ENCODE peak calls at places on chromosomes 2 and 18, in eight cellular contexts. Z is uterus, Q is heart left ventricle, D is breast epithelium, L is K562, C is sigmoid colon, I is suprapubic skin, V is IMR-90. H is an unnamed sample.

GRCh38 chr2:80053522-80054338 is 250.8 kb downstream of the LRRTM1 start:
- DNase-seq in Z (no peak), Q (no peak), D (no peak), L (no peak), C (no peak), I (no peak), V (peak; percentile 17), H (no peak)

GRCh38 chr2:233451950-233452349 is 97.7 kb downstream of the DGKD start:
- DNase-seq in Z (no peak), Q (no peak), D (no peak), L (peak; percentile 61), C (no peak), I (peak; percentile 11), V (no peak), H (no peak)

GRCh38 chr18:12401881-12402280 is 5.8 kb upstream of the PRELID3A start:
- DNase-seq in Z (no peak), Q (no peak), D (no peak), L (no peak), C (peak; percentile 49), I (no peak), V (no peak), H (no peak)

GRCh38 chr2:150596071-150596470 is 108.6 kb upstream of the RND3 start:
- DNase-seq in Z (no peak), Q (no peak), D (no peak), L (no peak), C (no peak), I (no peak), V (peak; percentile 68), H (no peak)

GRCh38 chr2:52264488-52264887 is 1232.6 kb upstream of the NRXN1 start:
- DNase-seq in Z (no peak), Q (no peak), D (no peak), L (no peak), C (no peak), I (no peak), V (no peak), H (no peak)

GRCh38 chr2:198880421-198880820 is 577.3 kb downstream of the SATB2 start:
- DNase-seq in Z (no peak), Q (no peak), D (no peak), L (no peak), C (no peak), I (no peak), V (no peak), H (no peak)

GRCh38 chr2:96538487-96539214 is 2.1 kb downstream of the ARID5A start:
- DNase-seq in Z (peak; percentile 80), Q (peak; percentile 87), D (peak; percentile 84), L (no peak), C (peak; percentile 86), I (peak; percentile 92), V (no peak), H (peak; percentile 74)

GRCh38 chr2:41870257-41870570 is 177.6 kb upstream of the PKDCC start:
- DNase-seq in Z (no peak), Q (no peak), D (no peak), L (no peak), C (no peak), I (no peak), V (no peak), H (no peak)

GRCh38 chr2:138641277-138641676 is 138.9 kb downstream of the NXPH2 start:
- DNase-seq in Z (no peak), Q (no peak), D (no peak), L (no peak), C (no peak), I (no peak), V (no peak), H (no peak)

GRCh38 chr2:74876081-74876886 is 42.4 kb downstream of the HK2 start:
- DNase-seq in Z (peak; percentile 26), Q (no peak), D (no peak), L (peak; percentile 57), C (no peak), I (no peak), V (peak; percentile 46), H (peak; percentile 63)

GRCh38 chr2:46487667-46488333 is 8.4 kb downstream of the TMEM247 start:
- DNase-seq in Z (peak; percentile 78), Q (peak; percentile 85), D (no peak), L (peak; percentile 48), C (peak; percentile 85), I (peak; percentile 82), V (peak; percentile 80), H (peak; percentile 67)

GRCh38 chr2:175871331-175871730 is 130.7 kb downstream of the LNPK start:
- DNase-seq in Z (no peak), Q (no peak), D (no peak), L (no peak), C (no peak), I (no peak), V (peak; percentile 6), H (no peak)

DNA sequence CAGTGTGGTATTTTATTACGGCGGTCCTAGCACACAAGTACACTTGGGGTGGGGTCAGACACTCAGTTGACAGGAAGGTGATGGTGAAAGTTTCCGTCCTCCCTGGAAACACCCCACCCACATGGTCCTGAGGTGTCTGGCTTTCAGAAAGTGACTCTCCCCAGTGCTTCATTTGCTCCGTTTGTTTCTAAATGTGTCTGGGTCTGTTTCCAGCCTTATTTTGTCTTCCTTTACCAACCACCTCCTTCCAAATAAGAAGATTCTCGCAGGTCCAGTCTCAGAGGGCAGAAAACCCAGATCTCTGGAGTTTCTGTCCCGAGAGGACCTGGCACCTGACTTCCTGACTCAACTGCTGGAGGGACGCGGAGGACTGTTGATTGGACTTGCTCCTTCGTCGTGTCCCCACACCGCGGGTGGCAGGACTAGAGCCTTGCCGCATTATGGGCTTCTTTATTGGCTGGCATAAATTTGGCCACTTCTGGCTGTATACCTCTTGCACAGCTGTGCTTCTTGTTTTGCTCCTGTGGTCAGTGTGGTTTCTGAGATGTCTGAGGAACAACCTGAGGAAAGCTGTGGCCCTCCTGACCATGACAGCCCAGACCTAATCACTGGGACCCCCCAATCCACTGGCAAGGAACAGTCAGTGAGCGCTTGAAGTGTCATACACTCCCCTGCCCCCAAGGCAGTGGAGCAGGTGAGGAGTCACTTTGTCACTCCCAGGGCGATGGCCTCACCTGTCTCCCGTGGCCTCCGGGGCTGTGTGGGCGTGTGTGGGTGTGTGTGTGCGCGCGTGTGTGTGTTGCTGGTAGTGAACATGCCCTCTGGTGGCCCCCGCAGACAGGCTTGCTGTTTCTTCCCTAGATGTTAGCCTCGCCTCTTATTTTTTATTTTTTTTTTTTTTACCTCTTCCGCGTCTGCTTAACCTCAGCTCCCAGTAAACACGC is 45.6 kb downstream of the MEX3C start:
- DNase-seq in Z (no peak), Q (no peak), D (no peak), L (no peak), C (no peak), I (no peak), V (no peak), H (no peak)
- TF ChIP-seq POLR2A in Z (no peak), Q (no peak), D (no peak), L (no peak), C (no peak), I (no peak), V (no peak), H (no peak)

GRCh38 chr18:80046431-80046830 is 12.2 kb downstream of the RBFA start:
- DNase-seq in Z (no peak), Q (no peak), D (no peak), L (no peak), C (no peak), I (no peak), V (no peak), H (no peak)

GRCh38 chr18:80046011-80046410 is 11.8 kb downstream of the RBFA start:
- DNase-seq in Z (no peak), Q (no peak), D (no peak), L (no peak), C (no peak), I (no peak), V (no peak), H (no peak)

GRCh38 chr18:80044072-80044471 is 9.8 kb downstream of the RBFA start:
- DNase-seq in Z (no peak), Q (no peak), D (no peak), L (no peak), C (no peak), I (no peak), V (no peak), H (no peak)

GRCh38 chr18:80050797-80051196 is 16.6 kb downstream of the RBFA start:
- DNase-seq in Z (no peak), Q (no peak), D (no peak), L (no peak), C (no peak), I (no peak), V (no peak), H (no peak)

DNA sequence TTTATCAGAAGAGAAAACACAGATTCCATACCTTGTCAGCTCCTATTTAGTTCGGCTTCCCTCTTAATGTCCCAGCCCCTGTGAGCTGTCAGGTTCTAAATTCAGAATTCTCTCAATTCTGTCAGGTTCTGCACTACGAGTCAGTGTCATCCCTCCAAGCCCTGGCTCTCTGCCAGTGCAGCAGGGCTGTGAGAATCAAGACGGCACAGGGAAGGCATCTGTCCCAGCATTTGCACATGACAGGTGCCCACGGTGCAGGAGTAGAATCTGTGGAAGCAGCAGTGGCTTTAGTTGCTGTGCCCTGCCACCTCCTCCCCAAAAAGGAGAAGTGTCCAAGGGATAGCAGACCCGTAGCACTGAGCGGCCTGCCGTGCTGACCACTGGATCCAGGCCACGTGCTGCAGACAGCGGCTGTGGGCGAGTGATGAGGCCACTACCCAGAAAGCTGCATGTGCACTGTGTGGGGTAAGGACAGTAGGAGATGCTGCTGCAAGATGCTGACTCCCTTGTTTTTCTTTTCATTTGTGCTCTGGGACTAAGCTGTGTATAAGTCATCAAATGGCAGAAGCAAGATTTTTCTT is 12.8 kb downstream of the RBFA start:
- DNase-seq in Z (no peak), Q (no peak), D (no peak), L (no peak), C (no peak), I (no peak), V (no peak), H (no peak)
- TF ChIP-seq POLR2A in Z (no peak), Q (no peak), D (no peak), L (no peak), C (no peak), I (no peak), V (no peak), H (no peak)

DNA sequence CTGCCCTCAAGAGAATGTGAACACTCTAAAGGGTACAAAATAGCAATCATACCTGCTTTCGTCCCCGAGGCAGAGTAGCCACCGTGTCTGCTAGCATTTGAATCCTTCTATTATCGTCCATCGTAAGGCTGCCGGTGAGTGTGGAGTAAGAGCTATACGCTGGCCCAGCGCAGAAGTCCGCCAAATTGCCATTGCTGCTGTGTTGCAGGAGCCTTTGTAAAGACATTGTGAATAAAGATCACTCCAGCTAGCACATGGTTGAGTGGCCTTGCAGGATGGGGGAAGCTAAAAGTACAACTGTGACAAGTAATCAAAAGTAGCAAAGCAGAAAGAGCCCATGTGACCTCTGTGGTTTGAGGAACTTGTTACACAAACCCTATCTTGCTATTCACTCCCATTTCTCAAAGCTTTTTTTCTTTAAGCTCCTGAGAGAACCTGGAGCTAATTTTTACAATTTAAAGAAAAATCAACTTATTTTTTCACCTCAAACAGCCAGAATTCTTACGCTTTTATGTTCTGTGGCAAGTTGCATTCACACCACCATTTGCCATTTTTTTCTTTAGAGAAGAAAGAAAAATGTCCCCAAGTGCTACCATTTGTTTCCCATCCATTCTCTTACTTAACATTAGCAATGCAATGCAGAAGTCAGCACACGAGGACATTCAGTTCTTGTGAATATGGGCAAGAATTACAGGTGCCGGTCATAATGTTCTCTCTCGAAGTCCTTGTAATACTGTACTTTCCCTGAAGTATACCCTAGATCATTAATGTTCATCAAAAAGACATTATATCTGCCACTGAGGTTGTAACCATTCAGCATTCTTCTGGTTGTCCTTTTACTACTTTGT is at the start of gene CYTIP:
- DNase-seq in Z (no peak), Q (peak; percentile 36), D (no peak), L (no peak), C (no peak), I (no peak), V (no peak), H (peak; percentile 27)
- TF ChIP-seq POLR2A in Z (no peak), Q (no peak), D (no peak), L (no peak), C (no peak), I (peak; percentile 27), V (no peak), H (no peak)

GRCh38 chr2:66434679-66435548 is at the start of gene MEIS1:
- DNase-seq in Z (peak; percentile 98), Q (peak; percentile 88), D (peak; percentile 89), L (peak; percentile 87), C (peak; percentile 99), I (peak; percentile 94), V (peak; percentile 100), H (peak; percentile 96)
- TF ChIP-seq POLR2A in Z (peak; percentile 92), Q (peak; percentile 62), D (peak; percentile 78), L (peak; percentile 82), C (peak; percentile 98), I (peak; percentile 81), V (peak; percentile 99), H (peak; percentile 100)